ENCODE peak calls at places on chromosomes 11 and 22, in five cellular contexts. R is NT2/D1, V is H1, M is HepG2, S is GM12878. P is an unnamed sample.

GRCh38 chr22:47322854-47323253 is 560.4 kb downstream of the TBC1D22A start:
- DNase-seq in V (no peak), M (no peak), S (no peak), R (no peak), P (no peak)

GRCh38 chr11:104092744-104093143 is 56.3 kb downstream of the DDI1 start:
- DNase-seq in S (no peak), V (no peak), M (no peak), R (no peak), P (no peak)

GRCh38 chr11:23359297-23359696 is 499.0 kb upstream of the CCDC179 start:
- DNase-seq in S (no peak), R (no peak), V (no peak), M (peak; percentile 20), P (no peak)

GRCh38 chr22:39622881-39623367 is 52.4 kb downstream of the CACNA1I start:
- DNase-seq in V (peak; percentile 59), S (no peak), M (peak; percentile 16), R (peak; percentile 58), P (peak; percentile 85)

GRCh38 chr11:122748968-122749687 is 89.2 kb upstream of the CRTAM start:
- DNase-seq in S (peak; percentile 56), R (no peak), V (no peak), M (no peak), P (no peak)

GRCh38 chr22:32448980-32449379 is 15.3 kb downstream of the BPIFC start:
- DNase-seq in V (no peak), M (no peak), R (no peak), S (no peak), P (no peak)

GRCh38 chr11:36210529-36210928 is 78.7 kb downstream of the COMMD9 start:
- DNase-seq in V (no peak), M (no peak), R (no peak), S (no peak), P (no peak)

GRCh38 chr11:4385978-4386740 is 7.3 kb downstream of the TRIM21 start:
- DNase-seq in V (no peak), R (no peak), S (no peak), M (no peak), P (no peak)

GRCh38 chr11:118156531-118157185 is 4.0 kb upstream of the SCN4B start:
- DNase-seq in V (no peak), S (no peak), M (no peak), R (no peak), P (peak; percentile 22)

GRCh38 chr11:74380746-74381439 is 17.3 kb downstream of the PGM2L1 start:
- DNase-seq in R (no peak), S (no peak), M (no peak), V (no peak), P (no peak)

GRCh38 chr11:59710136-59710847 is 3.4 kb downstream of the OR10V1 start:
- DNase-seq in V (no peak), M (no peak), R (no peak), S (no peak), P (no peak)

GRCh38 chr11:105447936-105448702 is 161.8 kb upstream of the GRIA4 start:
- DNase-seq in S (no peak), R (no peak), M (no peak), V (no peak), P (no peak)

GRCh38 chr22:30434775-30435315 is 9.3 kb downstream of the MTFP1 start:
- DNase-seq in S (no peak), M (peak; percentile 62), R (no peak), V (no peak), P (no peak)

GRCh38 chr11:132874638-132875037 is 657.7 kb downstream of the OPCML start:
- DNase-seq in V (no peak), S (no peak), M (no peak), R (no peak), P (no peak)

GRCh38 chr22:37684803-37685615 is 1.1 kb upstream of the NOL12 start:
- DNase-seq in S (no peak), M (peak; percentile 58), R (no peak), V (no peak), P (no peak)

GRCh38 chr11:74702383-74703007 is 28.7 kb downstream of the CHRDL2 start:
- DNase-seq in M (peak; percentile 63), R (peak; percentile 58), V (peak; percentile 49), S (no peak), P (peak; percentile 84)

GRCh38 chr11:2805388-2806057 is 80.1 kb downstream of the CDKN1C start:
- DNase-seq in R (no peak), V (no peak), M (no peak), S (no peak), P (no peak)

GRCh38 chr11:4697583-4697982 is at the start of gene OR51E2:
- DNase-seq in R (no peak), V (peak; percentile 9), S (no peak), M (no peak), P (no peak)

GRCh38 chr11:94678236-94678635 is 89.9 kb upstream of the AMOTL1 start:
- DNase-seq in R (no peak), V (no peak), S (no peak), M (no peak), P (no peak)

GRCh38 chr22:48098243-48098935 is 1335.9 kb downstream of the TBC1D22A start:
- DNase-seq in R (no peak), S (peak; percentile 93), M (no peak), V (no peak), P (no peak)

GRCh38 chr11:8267831-8268529 is 4.3 kb upstream of the LMO1 start:
- DNase-seq in M (no peak), V (no peak), R (no peak), S (no peak), P (no peak)

GRCh38 chr22:44462246-44463015 is 35.6 kb downstream of the RTL6 start:
- DNase-seq in R (no peak), V (no peak), M (no peak), S (no peak), P (no peak)

GRCh38 chr11:2515401-2516275 is 70.8 kb downstream of the KCNQ1 start:
- DNase-seq in M (no peak), V (no peak), R (no peak), S (no peak), P (no peak)

GRCh38 chr11:953513-953912 is 27.8 kb downstream of the AP2A2 start:
- DNase-seq in M (peak; percentile 33), V (no peak), S (no peak), R (no peak), P (no peak)

GRCh38 chr11:27215471-27216267 is 147.3 kb downstream of the CCDC34 start:
- DNase-seq in V (no peak), S (no peak), M (no peak), R (no peak), P (no peak)
- TF ChIP-seq SUZ12 in V (no peak), S (no peak), M (no peak), R (no peak), P (no peak)

GRCh38 chr11:61609970-61610347 is 29.1 kb upstream of the SYT7 start:
- DNase-seq in M (no peak), S (no peak), V (no peak), R (peak; percentile 32), P (peak; percentile 32)
- TF ChIP-seq SUZ12 in M (no peak), S (no peak), V (no peak), R (no peak), P (no peak)

DNA sequence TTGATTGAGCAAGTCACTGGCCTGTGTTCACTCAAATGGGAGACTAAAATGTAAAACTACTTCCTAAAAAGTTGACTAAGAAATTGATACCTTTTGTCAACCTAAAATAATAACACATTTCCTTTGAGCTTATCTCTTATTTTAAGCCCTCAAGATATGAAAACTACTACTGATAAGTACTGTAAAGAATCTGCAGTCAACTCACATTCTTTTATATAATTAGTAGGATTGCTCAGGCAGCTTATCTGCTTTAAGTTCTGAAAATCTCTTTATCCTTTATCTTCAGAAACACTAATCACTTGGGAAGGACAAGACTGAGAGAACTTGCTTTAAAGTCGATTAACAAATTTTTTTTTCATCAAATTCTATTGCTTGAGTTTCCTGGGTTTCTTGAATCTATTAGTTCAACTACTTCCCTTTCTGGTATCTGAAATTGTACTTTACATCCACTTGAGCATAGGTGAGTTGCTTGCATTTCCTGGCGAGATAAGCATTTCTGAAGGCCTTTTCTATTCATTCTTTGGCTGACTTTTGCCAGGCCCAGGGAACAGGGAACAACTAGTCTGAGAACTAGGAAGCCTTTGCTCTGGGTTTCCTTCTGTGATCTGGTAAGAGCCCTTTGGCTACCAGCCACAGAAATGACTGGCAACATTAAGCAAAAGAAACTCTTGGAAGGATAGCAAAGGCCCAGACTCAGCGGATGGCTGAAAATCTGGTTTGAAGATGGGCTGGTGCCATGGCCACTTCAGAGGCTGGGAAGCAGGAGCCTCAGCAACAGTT is 19.3 kb upstream of the CSRP3 start:
- DNase-seq in M (no peak), R (no peak), S (no peak), V (no peak), P (no peak)
- TF ChIP-seq SUZ12 in M (no peak), R (no peak), S (no peak), V (no peak), P (no peak)

DNA sequence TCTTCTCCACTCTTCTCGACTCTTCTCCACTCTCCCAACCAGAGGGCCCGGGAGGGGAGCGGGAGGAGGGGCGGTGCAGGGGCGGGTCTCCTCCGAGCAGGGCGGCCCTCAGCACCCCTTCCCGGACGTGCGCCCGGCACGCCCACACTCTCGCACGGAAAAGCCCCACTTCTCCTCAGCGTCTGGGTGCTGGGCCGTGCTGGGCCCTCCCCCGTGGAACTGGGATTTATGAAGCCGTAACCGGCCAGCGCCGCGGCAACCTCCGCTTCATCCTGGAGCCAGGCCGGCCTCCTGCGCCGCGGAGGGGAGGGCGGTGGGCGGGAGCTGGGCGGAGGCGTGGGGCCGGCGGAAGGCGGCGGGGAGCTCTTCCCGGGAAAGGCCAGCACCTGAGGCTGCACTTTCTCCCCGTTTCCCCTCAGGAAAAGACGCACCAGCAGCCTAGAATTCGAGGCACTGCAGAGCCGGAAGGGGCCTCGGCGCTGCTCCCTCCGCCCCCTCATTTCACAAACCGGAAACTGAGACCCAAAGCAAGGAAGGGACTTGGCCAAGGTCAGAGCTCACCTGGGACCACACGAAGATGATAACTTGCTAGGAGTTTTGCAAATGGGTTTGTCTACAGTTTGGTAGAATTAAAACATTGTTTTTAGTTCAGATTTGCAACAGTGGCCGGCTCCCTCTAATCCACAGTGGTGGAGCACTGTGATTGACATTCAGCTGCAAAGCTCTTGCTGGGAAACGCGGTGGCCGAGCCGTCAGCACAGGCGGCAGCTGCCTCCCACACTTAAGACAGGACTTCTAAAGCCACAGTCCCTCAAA is 31.6 kb upstream of the JAM3 start:
- DNase-seq in S (peak; percentile 7), V (no peak), M (no peak), R (peak; percentile 28), P (peak; percentile 60)
- TF ChIP-seq SUZ12 in S (no peak), V (no peak), M (no peak), R (no peak), P (no peak)

GRCh38 chr11:70711911-70712185 is 313.5 kb downstream of the CTTN start:
- DNase-seq in M (no peak), R (no peak), S (no peak), V (no peak), P (no peak)
- TF ChIP-seq SUZ12 in M (no peak), R (no peak), S (no peak), V (no peak), P (no peak)

P was measured in HEK293T.